ENCODE peak calls at places on chromosomes 6 and 20, in nine cellular contexts. J is HL-60; M is tibial artery; Z is effector memory CD4-positive, alpha-beta T cell; I is breast epithelium; H is mammary epithelial cell; N is CD8-positive, alpha-beta memory T cell; Q is heart left ventricle; K is RWPE1. V is an unnamed sample.

GRCh38 chr20:51350941-51351631 is 191.4 kb downstream of the NFATC2 start:
- DNase-seq in N (no peak), I (no peak), Z (no peak), M (peak), K (no peak), H (no peak), Q (no peak), J (no peak), V (no peak)

GRCh38 chr20:41150664-41151063 is 13.3 kb downstream of the PLCG1 start:
- DNase-seq in N (no peak), I (no peak), H (no peak), Z (no peak), Q (no peak), J (no peak), M (no peak), K (no peak), V (no peak)

GRCh38 chr6:47275640-47276039 is 34.1 kb downstream of the TNFRSF21 start:
- DNase-seq in I (no peak), Q (no peak), M (no peak), J (no peak), N (no peak), K (no peak), Z (no peak), H (peak), V (no peak)

GRCh38 chr6:110348956-110349565 is 9.1 kb downstream of the METTL24 start:
- DNase-seq in Q (no peak), Z (no peak), N (no peak), J (no peak), K (no peak), H (no peak), M (no peak), I (no peak), V (no peak)

GRCh38 chr6:85923013-85923430 is 280.3 kb upstream of the SYNCRIP start:
- DNase-seq in H (peak), K (peak), J (peak), N (no peak), Z (no peak), Q (no peak), I (no peak), M (no peak), V (peak)

GRCh38 chr6:136654086-136654485 is 103.9 kb upstream of the MAP7 start:
- DNase-seq in Z (no peak), N (no peak), I (no peak), Q (no peak), K (no peak), H (no peak), M (no peak), J (no peak), V (no peak)

GRCh38 chr6:38346291-38347079 is 293.2 kb downstream of the BTBD9 start:
- DNase-seq in Q (no peak), H (peak), Z (no peak), N (no peak), I (no peak), J (no peak), M (no peak), K (peak), V (no peak)

GRCh38 chr6:44247338-44248302 is 719 bp downstream of the HSP90AB1 start:
- DNase-seq in M (peak), Z (peak), I (peak), N (peak), J (peak), H (peak), K (no peak), Q (peak), V (no peak)

GRCh38 chr6:5529733-5530132 is 268.4 kb downstream of the FARS2 start:
- DNase-seq in K (no peak), N (no peak), Z (no peak), I (no peak), J (no peak), Q (no peak), H (no peak), M (no peak), V (no peak)

GRCh38 chr20:14538433-14538832 is 201.0 kb upstream of the FLRT3 start:
- DNase-seq in M (no peak), N (no peak), Z (no peak), J (no peak), H (no peak), K (no peak), Q (no peak), I (no peak), V (no peak)

GRCh38 chr20:54514020-54514607 is 38.7 kb downstream of the DOK5 start:
- DNase-seq in K (no peak), J (no peak), H (no peak), Q (no peak), N (no peak), M (no peak), I (no peak), Z (no peak), V (no peak)

GRCh38 chr20:60136640-60137411 is 178.6 kb downstream of the CDH26 start:
- DNase-seq in Z (no peak), Q (no peak), N (no peak), K (no peak), M (no peak), I (no peak), H (no peak), J (no peak), V (no peak)

GRCh38 chr6:166483026-166483425 is 100.3 kb upstream of the MPC1 start:
- DNase-seq in Q (no peak), K (no peak), J (no peak), N (no peak), I (no peak), Z (no peak), H (no peak), M (no peak), V (no peak)
- H3K27ac ChIP-seq in Q (no peak), K (no peak), J (no peak), N (no peak), I (no peak), Z (no peak), H (no peak), M (no peak), V (peak)

GRCh38 chr6:33411632-33412005 is 805 bp downstream of the PHF1 start:
- DNase-seq in Q (no peak), K (no peak), M (no peak), H (no peak), J (no peak), N (no peak), Z (no peak), I (no peak), V (no peak)
- H3K27ac ChIP-seq in Q (peak), K (peak), M (peak), H (peak), J (no peak), N (peak), Z (peak), I (peak), V (peak)

GRCh38 chr20:2332711-2333110 is 36.9 kb downstream of the TGM3 start:
- DNase-seq in K (no peak), Q (no peak), H (no peak), J (no peak), N (no peak), I (no peak), M (no peak), Z (no peak), V (no peak)
- H3K27ac ChIP-seq in K (no peak), Q (no peak), H (no peak), J (no peak), N (no peak), I (no peak), M (no peak), Z (no peak), V (no peak)

GRCh38 chr20:48788486-48789072 is 39.2 kb downstream of the PREX1 start:
- DNase-seq in J (no peak), Q (no peak), Z (no peak), I (no peak), N (no peak), M (no peak), H (no peak), K (no peak), V (no peak)

GRCh38 chr20:48787861-48788375 is 39.9 kb downstream of the PREX1 start:
- DNase-seq in Q (no peak), N (no peak), K (peak), M (no peak), Z (no peak), H (peak), I (no peak), J (peak), V (no peak)

GRCh38 chr20:48785256-48785655 is 42.5 kb downstream of the PREX1 start:
- DNase-seq in J (no peak), H (no peak), M (no peak), Q (no peak), K (no peak), N (no peak), I (no peak), Z (no peak), V (no peak)

GRCh38 chr20:48785801-48786200 is 42.0 kb downstream of the PREX1 start:
- DNase-seq in J (no peak), Z (no peak), K (no peak), H (no peak), M (no peak), Q (no peak), I (no peak), N (no peak), V (no peak)

DNA sequence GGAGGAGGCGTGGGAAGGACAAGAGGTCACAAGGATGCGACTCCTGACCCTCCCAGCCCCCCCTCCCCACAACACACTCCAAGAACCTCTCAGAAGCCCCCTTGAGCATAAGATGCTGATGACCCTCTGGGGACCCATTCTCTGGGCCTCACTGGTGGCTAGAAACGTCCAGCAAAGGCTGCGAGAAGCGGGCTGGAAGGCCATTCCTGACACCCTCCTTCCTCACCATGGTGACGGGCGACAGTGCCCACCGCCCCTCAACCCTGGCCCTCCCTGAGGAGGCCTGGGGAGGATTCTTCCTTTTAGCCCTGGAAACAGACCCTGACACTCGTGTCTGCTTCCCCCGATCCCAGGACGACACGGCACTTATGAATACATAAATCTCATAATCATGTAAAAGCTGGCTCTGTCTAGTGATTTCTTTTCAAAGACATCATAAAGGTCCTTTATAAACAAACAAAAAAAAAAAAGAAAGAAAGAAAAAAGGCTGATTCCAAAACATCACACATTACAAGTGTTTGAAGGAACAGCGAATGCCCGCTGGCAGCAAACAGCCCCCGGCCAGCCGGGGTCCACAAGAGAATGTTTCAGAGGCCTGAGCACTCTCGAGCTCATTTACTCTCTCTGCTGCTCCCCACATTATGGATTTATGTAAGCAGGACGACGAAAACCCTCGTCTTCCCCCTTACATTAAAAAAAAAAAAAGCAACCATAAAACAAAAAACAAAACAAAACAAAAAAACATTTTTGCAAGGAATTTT is 40.7 kb downstream of the PREX1 start:
- DNase-seq in I (no peak), M (no peak), Z (no peak), N (no peak), K (no peak), J (no peak), Q (no peak), H (no peak), V (no peak)
- H3K27ac ChIP-seq in I (peak), M (no peak), Z (no peak), N (no peak), K (no peak), J (peak), Q (no peak), H (no peak), V (peak)

DNA sequence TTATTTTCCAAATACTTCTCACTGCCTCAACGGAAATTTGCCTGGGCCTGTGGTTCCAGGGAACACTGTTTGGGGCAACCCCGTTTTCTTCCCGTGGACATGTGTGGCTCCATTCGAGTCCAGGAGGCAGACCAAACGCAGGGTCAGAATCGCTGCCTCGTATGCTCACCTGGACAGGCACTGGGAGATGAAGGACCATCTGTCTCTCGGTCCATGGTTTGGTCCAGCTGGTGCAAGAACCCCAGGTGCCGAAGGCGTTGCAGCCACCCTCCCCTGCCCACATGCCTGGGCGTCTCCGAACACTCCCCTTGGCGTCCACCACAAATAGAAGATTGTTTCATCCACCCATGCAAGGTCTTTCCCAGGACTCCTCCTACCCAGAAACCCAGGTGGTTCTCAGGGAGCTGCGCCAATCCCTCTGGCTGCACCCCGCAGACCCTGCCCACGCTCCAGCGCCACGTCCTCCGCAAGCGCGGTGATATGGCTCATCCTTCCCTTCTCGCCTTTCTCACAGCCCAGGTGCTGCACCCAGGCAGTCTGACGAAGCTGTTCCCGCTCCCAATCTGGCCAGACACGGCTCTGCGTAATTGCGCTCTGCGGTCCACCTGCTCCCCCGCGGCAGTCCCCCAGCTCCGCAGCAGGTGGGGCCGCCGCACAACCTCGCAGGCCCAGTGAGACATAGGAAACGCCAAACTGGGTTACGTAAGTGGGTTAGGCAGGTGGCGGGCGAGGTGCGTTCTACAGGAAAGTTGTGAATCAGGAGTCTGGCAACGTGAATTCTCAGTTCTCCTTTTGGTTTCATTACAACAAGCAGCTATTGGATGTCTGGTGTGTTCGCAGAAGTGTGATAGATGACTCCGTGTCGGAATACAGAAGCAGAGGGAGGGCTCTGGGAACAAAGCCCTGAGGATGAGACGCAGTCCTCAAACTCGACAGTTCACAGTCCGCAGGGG is 146.2 kb upstream of the ECI2 start:
- DNase-seq in I (peak), K (peak), Q (peak), H (peak), N (peak), J (no peak), Z (no peak), M (no peak), V (peak)
- H3K27ac ChIP-seq in I (no peak), K (peak), Q (no peak), H (peak), N (no peak), J (no peak), Z (no peak), M (no peak), V (no peak)

GRCh38 chr20:45905505-45906079 is 6.4 kb downstream of the PLTP start:
- DNase-seq in Q (no peak), I (no peak), H (peak), J (no peak), Z (no peak), K (peak), N (no peak), M (no peak), V (no peak)
- H3K27ac ChIP-seq in Q (no peak), I (no peak), H (no peak), J (peak), Z (no peak), K (peak), N (no peak), M (no peak), V (no peak)

GRCh38 chr20:57618766-57619052 is 1.5 kb downstream of the ZBP1 start:
- DNase-seq in M (no peak), N (no peak), Q (no peak), H (no peak), K (no peak), J (no peak), I (no peak), Z (no peak), V (no peak)
- H3K27ac ChIP-seq in M (no peak), N (peak), Q (peak), H (no peak), K (no peak), J (no peak), I (peak), Z (peak), V (no peak)

DNA sequence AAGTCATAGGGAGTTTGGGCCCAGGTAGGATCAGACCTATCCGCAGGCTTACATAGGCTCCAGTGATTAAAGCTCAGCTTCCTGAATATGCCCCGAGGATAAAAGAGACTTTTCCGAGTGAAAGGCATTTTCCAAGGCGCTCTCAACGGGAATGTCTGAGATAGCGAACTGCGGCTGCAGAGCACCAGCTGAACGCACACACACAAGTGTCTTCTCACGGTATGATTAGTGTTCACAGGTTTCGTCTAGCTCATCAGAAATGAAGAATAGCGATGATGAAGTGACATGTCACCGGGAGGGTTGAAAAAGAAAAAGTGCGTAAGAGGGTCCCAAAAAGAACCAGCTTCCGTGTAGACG is 639 bp upstream of the CARMIL1 start:
- DNase-seq in K (peak), M (no peak), H (no peak), N (no peak), J (no peak), Q (no peak), I (no peak), Z (no peak), V (no peak)
- H3K27ac ChIP-seq in K (peak), M (peak), H (peak), N (no peak), J (no peak), Q (peak), I (peak), Z (peak), V (peak)

GRCh38 chr20:9253140-9253539 is 184.3 kb downstream of the PLCB4 start:
- DNase-seq in J (no peak), K (no peak), M (no peak), H (no peak), Z (no peak), I (no peak), N (no peak), Q (no peak), V (no peak)

GRCh38 chr20:9258891-9259290 is 190.0 kb downstream of the PLCB4 start:
- DNase-seq in I (no peak), Z (no peak), M (no peak), N (no peak), Q (no peak), J (no peak), H (no peak), K (no peak), V (no peak)

GRCh38 chr20:9250511-9250910 is 181.6 kb downstream of the PLCB4 start:
- DNase-seq in M (no peak), N (no peak), J (no peak), I (no peak), Q (no peak), K (no peak), H (no peak), Z (no peak), V (no peak)

GRCh38 chr20:9256359-9256758 is 187.5 kb downstream of the PLCB4 start:
- DNase-seq in Z (no peak), I (no peak), K (no peak), N (no peak), H (no peak), J (no peak), M (no peak), Q (no peak), V (no peak)

DNA sequence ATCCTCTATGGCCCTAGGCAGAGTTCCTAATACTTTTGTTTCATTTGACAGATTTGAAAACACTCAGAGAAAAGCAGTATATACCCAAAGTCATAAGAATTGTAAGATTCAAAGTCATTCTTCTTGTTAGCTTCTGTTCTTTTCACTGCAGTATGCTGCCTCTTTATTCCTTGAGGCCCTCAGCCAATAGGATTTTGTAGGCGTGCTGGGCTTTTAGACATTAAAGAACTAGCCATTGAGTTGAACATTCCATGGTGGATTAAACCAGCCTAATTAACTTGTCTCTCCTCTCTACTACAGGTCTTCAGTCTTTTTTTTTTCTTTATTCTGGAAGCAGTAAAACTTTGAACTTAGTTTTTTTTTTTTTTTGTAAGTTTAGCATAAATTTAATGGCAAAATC is 186.3 kb downstream of the PLCB4 start:
- DNase-seq in H (no peak), Q (no peak), Z (no peak), M (no peak), N (no peak), K (no peak), I (no peak), J (no peak), V (no peak)
- H3K27ac ChIP-seq in H (no peak), Q (no peak), Z (no peak), M (no peak), N (no peak), K (no peak), I (no peak), J (no peak), V (no peak)

V was measured in caudate nucleus.